ENCODE peak calls at places on chromosomes 2 and 18, in six cellular contexts. D is AG04449, G is AG10803, A is H9, K is BJ, P is RWPE1. O is an unnamed sample.
A peak's percentile ranks its signal among the peaks of the same experiment; 100 is the strongest.

GRCh38 chr2:219171231-219171651 is 1.4 kb upstream of the SLC23A3 start:
- DNase-seq in G (peak; percentile 95), D (peak; percentile 75), A (peak; percentile 63), P (peak; percentile 37), K (peak; percentile 88), O (peak; percentile 51)

GRCh38 chr18:5414546-5414945 is 119.0 kb upstream of the ZBTB14 start:
- DNase-seq in K (no peak), G (no peak), P (no peak), D (no peak), A (peak; percentile 56), O (no peak)

GRCh38 chr2:207920721-207921120 is 104.6 kb downstream of the PLEKHM3 start:
- DNase-seq in A (no peak), D (no peak), K (no peak), P (no peak), G (no peak), O (no peak)

GRCh38 chr18:56068030-56068671 is 480.2 kb upstream of the TCF4 start:
- DNase-seq in K (no peak), A (no peak), P (peak; percentile 8), D (peak; percentile 77), G (peak; percentile 82), O (no peak)

GRCh38 chr18:68596016-68596415 is 118.9 kb downstream of the TMX3 start:
- DNase-seq in G (no peak), D (no peak), P (no peak), K (no peak), A (no peak), O (no peak)

GRCh38 chr2:71603851-71604708 is 150.7 kb downstream of the DYSF start:
- DNase-seq in D (no peak), P (no peak), A (peak; percentile 27), K (no peak), G (no peak), O (no peak)

GRCh38 chr2:43421194-43421593 is 174.6 kb downstream of the THADA start:
- DNase-seq in D (no peak), K (no peak), A (no peak), P (no peak), G (no peak), O (peak; percentile 24)

GRCh38 chr2:164567335-164567989 is 53.8 kb downstream of the GRB14 start:
- DNase-seq in D (no peak), K (no peak), A (no peak), G (no peak), P (no peak), O (no peak)

GRCh38 chr2:109239720-109240119 is 110.7 kb downstream of the SH3RF3 start:
- DNase-seq in D (peak; percentile 28), P (peak; percentile 36), G (peak; percentile 47), A (no peak), K (no peak), O (no peak)

GRCh38 chr2:189444322-189444721 is 3.0 kb downstream of the WDR75 start:
- DNase-seq in P (peak; percentile 8), G (peak; percentile 10), K (no peak), D (no peak), A (no peak), O (no peak)

GRCh38 chr2:12856934-12857660 is 140.4 kb downstream of the TRIB2 start:
- DNase-seq in A (no peak), D (peak; percentile 58), P (peak; percentile 17), K (peak; percentile 59), G (peak; percentile 89), O (no peak)

GRCh38 chr18:10563886-10564285 is 38.1 kb downstream of the NAPG start:
- DNase-seq in A (no peak), G (no peak), D (no peak), K (no peak), P (peak; percentile 44), O (no peak)

GRCh38 chr18:44579028-44579692 is 101.5 kb upstream of the SETBP1 start:
- DNase-seq in K (no peak), P (no peak), A (peak; percentile 33), G (no peak), D (no peak), O (no peak)

GRCh38 chr2:24190503-24190902 is 15.7 kb downstream of the FAM228A start:
- DNase-seq in D (no peak), G (no peak), K (no peak), A (no peak), P (no peak), O (no peak)

GRCh38 chr2:120726245-120726644 is 9.4 kb upstream of the GLI2 start:
- DNase-seq in A (no peak), D (no peak), K (no peak), G (no peak), P (no peak), O (no peak)

GRCh38 chr2:72757177-72757775 is 68.6 kb downstream of the EXOC6B start:
- DNase-seq in G (peak; percentile 16), A (no peak), D (no peak), P (peak; percentile 67), K (no peak), O (peak; percentile 54)

GRCh38 chr18:10131783-10132381 is 218.1 kb downstream of the VAPA start:
- DNase-seq in P (no peak), K (no peak), D (no peak), G (no peak), A (peak; percentile 55), O (peak; percentile 24)

GRCh38 chr2:165794520-165794882 is 454 bp upstream of the GALNT3 start:
- DNase-seq in K (no peak), A (peak; percentile 65), P (peak; percentile 46), D (no peak), G (peak; percentile 26), O (peak; percentile 44)

DNA sequence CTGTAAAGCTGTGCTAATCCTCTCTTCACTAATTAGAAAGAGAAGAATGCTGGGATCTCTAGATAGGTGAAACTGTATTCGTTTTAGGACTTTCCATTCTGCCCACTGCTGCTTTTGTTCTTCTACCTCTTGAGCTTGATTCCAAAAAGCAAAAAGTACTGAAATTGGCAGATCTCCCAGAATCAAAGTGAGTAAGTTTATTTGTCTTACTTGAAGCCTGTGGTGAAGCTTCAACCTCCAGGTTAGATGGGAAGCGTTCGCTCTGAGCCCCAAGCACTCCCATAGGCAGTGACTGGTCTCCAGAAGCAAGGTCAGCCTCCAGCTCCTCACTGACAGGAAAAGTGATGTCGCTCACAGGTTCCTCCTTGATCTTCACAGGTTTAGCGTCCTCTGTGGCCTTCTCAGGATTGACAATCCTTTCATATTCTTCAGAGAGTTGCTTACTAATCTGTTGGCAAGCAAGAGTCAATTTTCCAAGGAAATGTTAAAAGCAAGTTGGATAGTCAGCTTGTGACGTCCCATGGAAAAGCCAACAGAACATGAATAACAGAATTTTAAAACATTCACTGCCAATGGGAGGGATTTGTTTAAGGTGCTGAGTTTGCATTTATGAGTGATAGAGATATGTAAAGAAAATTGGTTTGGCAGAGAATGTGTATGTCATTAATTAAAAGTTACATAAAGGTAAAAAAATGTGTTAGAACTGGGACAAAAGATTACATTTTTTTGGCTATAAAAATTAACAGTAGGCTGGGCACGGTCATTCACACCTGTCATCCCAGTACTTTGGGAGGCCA is 8.1 kb downstream of the SUPT7L start:
- DNase-seq in A (no peak), D (no peak), P (no peak), K (no peak), G (peak; percentile 2), O (no peak)
- TF ChIP-seq CTCF in A (no peak), D (no peak), P (no peak), K (no peak), G (no peak), O (no peak)

GRCh38 chr2:217481577-217481976 is 521.2 kb downstream of the TNS1 start:
- DNase-seq in G (peak; percentile 31), A (no peak), P (no peak), D (no peak), K (no peak), O (no peak)

GRCh38 chr2:217479626-217480025 is 523.2 kb downstream of the TNS1 start:
- DNase-seq in A (no peak), K (no peak), G (no peak), P (no peak), D (no peak), O (no peak)

GRCh38 chr2:217478831-217479435 is 523.9 kb downstream of the TNS1 start:
- DNase-seq in D (no peak), A (peak; percentile 39), G (no peak), K (no peak), P (no peak), O (no peak)

GRCh38 chr2:217484046-217484445 is 518.7 kb downstream of the TNS1 start:
- DNase-seq in P (no peak), A (no peak), D (no peak), K (no peak), G (peak; percentile 65), O (no peak)

GRCh38 chr2:217482343-217482742 is 520.5 kb downstream of the TNS1 start:
- DNase-seq in D (no peak), K (no peak), A (no peak), G (peak; percentile 76), P (no peak), O (no peak)
- TF ChIP-seq CTCF in D (no peak), K (no peak), A (no peak), G (no peak), P (no peak), O (no peak)

GRCh38 chr2:232980683-232981082 is 32.4 kb downstream of the NGEF start:
- DNase-seq in K (no peak), G (no peak), P (no peak), D (no peak), A (no peak), O (no peak)

GRCh38 chr2:232981767-232982360 is 31.2 kb downstream of the NGEF start:
- DNase-seq in A (no peak), G (no peak), P (no peak), K (no peak), D (no peak), O (no peak)

GRCh38 chr2:232977438-232977971 is 35.6 kb downstream of the NGEF start:
- DNase-seq in D (no peak), A (no peak), K (no peak), P (no peak), G (no peak), O (no peak)

GRCh38 chr2:232981356-232981755 is 31.7 kb downstream of the NGEF start:
- DNase-seq in G (no peak), A (no peak), D (no peak), K (no peak), P (no peak), O (peak; percentile 82)

DNA sequence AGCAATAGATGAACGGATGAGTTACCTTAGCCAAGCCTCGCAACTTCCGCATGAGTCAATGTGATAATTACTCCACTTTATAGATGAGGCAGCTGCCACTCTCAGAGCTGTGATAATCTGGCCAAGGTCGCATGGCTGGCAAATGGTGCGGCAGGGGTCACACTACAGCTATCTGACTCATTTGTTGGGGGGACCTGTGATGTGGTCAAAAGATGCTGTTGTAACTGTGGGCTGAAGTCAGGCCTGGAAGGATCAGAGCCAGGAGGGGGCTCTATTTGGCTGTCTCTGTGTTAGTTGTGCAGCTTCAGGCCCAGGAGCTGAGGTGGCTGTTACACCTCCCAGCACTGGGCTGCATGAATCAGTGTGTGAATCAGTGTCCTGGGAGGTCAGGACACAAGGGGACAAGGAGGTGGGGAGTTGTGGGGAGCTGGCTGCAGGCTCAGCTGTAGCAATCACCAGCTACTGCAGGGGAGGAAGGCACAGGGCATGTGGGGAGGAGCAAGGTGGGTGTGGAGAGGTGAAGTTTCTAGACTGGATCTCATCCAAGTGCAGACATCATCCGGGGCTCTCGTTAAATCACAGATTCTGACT is 33.1 kb downstream of the NGEF start:
- DNase-seq in A (no peak), D (no peak), G (peak; percentile 36), P (peak; percentile 74), K (peak; percentile 9), O (peak; percentile 47)
- TF ChIP-seq CTCF in A (no peak), D (no peak), G (peak; percentile 3), P (no peak), K (peak; percentile 18), O (no peak)

DNA sequence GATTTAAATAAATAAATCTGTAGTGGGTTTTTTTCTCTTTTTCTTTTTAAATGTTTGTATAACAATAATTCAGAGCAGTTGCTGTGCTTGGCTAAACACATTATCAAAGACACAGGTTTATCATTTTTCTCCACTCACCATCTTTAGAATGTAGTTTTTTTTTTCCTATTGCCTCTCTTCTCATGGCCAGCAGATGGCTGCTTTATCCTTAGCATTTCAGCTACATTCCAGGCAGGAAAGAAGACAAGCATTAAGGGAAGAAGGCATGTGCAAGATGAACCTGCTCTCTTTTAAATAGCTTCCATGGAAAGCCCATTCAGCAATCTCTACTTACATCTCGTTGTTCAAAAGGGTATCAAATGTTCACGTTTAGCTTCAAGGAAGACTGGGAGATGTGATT is 42.6 kb downstream of the ARHGAP15 start:
- DNase-seq in P (no peak), A (no peak), D (no peak), K (no peak), G (peak; percentile 9), O (no peak)
- TF ChIP-seq CTCF in P (no peak), A (peak; percentile 66), D (peak; percentile 33), K (peak; percentile 43), G (peak; percentile 39), O (no peak)

O was measured in Calu3.